ENCODE peak calls at places on chromosomes 1 and 21, in five cellular contexts. One of them, this sample, is unnamed.

GRCh38 chr1:183889095-183889494 is 84.2 kb downstream of the RGL1 start:
- DNase-seq in GM06990: no peak
- DNase-seq in glutamatergic neuron: no peak
- DNase-seq in cardiac muscle cell: no peak
- DNase-seq in BJ: no peak
- DNase-seq in this sample: no peak

GRCh38 chr1:210362526-210362925 is 33.8 kb downstream of the HHAT start:
- DNase-seq in BJ: no peak
- DNase-seq in cardiac muscle cell: no peak
- DNase-seq in glutamatergic neuron: no peak
- DNase-seq in GM06990: no peak
- DNase-seq in this sample: no peak

GRCh38 chr1:14842361-14842760 is 243.9 kb downstream of the KAZN start:
- DNase-seq in glutamatergic neuron: no peak
- DNase-seq in GM06990: no peak
- DNase-seq in BJ: no peak
- DNase-seq in cardiac muscle cell: no peak
- DNase-seq in this sample: no peak

GRCh38 chr1:24347159-24347931 is 28.2 kb downstream of the GRHL3 start:
- DNase-seq in cardiac muscle cell: no peak
- DNase-seq in GM06990: no peak
- DNase-seq in glutamatergic neuron: no peak
- DNase-seq in BJ: no peak
- DNase-seq in this sample: no peak

GRCh38 chr1:174818951-174819350 is 180.8 kb upstream of the CACYBP start:
- DNase-seq in GM06990: no peak
- DNase-seq in glutamatergic neuron: no peak
- DNase-seq in cardiac muscle cell: no peak
- DNase-seq in BJ: no peak
- DNase-seq in this sample: no peak

GRCh38 chr1:59046730-59047157 is 250.2 kb upstream of the FGGY start:
- DNase-seq in GM06990: peak; percentile 59
- DNase-seq in glutamatergic neuron: no peak
- DNase-seq in cardiac muscle cell: no peak
- DNase-seq in BJ: no peak
- DNase-seq in this sample: peak; percentile 69

GRCh38 chr1:159436469-159436868 is 3.1 kb upstream of the OR10J1 start:
- DNase-seq in BJ: no peak
- DNase-seq in GM06990: no peak
- DNase-seq in glutamatergic neuron: no peak
- DNase-seq in cardiac muscle cell: no peak
- DNase-seq in this sample: no peak

GRCh38 chr21:41141031-41141457 is 26.9 kb upstream of the BACE2 start:
- DNase-seq in cardiac muscle cell: no peak
- DNase-seq in GM06990: no peak
- DNase-seq in glutamatergic neuron: no peak
- DNase-seq in BJ: peak; percentile 84
- DNase-seq in this sample: no peak

GRCh38 chr1:173267453-173267945 is 60.4 kb upstream of the TNFSF4 start:
- DNase-seq in BJ: peak; percentile 68
- DNase-seq in glutamatergic neuron: no peak
- DNase-seq in cardiac muscle cell: no peak
- DNase-seq in GM06990: peak; percentile 24
- DNase-seq in this sample: no peak

GRCh38 chr1:23745515-23745914 is 2.2 kb downstream of the ELOA start:
- DNase-seq in GM06990: no peak
- DNase-seq in BJ: no peak
- DNase-seq in glutamatergic neuron: no peak
- DNase-seq in cardiac muscle cell: no peak
- DNase-seq in this sample: peak; percentile 77

GRCh38 chr1:110224240-110224995 is 14.3 kb downstream of the KCNC4 start:
- DNase-seq in GM06990: no peak
- DNase-seq in glutamatergic neuron: no peak
- DNase-seq in cardiac muscle cell: peak; percentile 12
- DNase-seq in BJ: no peak
- DNase-seq in this sample: no peak

GRCh38 chr1:186442651-186443114 is 18.2 kb downstream of the PDC start:
- DNase-seq in cardiac muscle cell: no peak
- DNase-seq in GM06990: no peak
- DNase-seq in glutamatergic neuron: no peak
- DNase-seq in BJ: no peak
- DNase-seq in this sample: no peak

GRCh38 chr1:1428174-1428573 is 7.1 kb upstream of the ANKRD65 start:
- DNase-seq in GM06990: no peak
- DNase-seq in BJ: no peak
- DNase-seq in glutamatergic neuron: no peak
- DNase-seq in cardiac muscle cell: no peak
- DNase-seq in this sample: no peak

GRCh38 chr1:179016694-179017382 is 8.9 kb upstream of the FAM20B start:
- DNase-seq in glutamatergic neuron: no peak
- DNase-seq in BJ: peak; percentile 84
- DNase-seq in GM06990: no peak
- DNase-seq in cardiac muscle cell: no peak
- DNase-seq in this sample: no peak

GRCh38 chr21:41879190-41879998 is at the start of gene PRDM15:
- DNase-seq in GM06990: peak; percentile 84
- DNase-seq in BJ: no peak
- DNase-seq in glutamatergic neuron: peak; percentile 94
- DNase-seq in cardiac muscle cell: peak; percentile 90
- DNase-seq in this sample: peak; percentile 89

GRCh38 chr21:25457411-25457810 is 149.9 kb downstream of the MRPL39 start:
- DNase-seq in BJ: peak; percentile 22
- DNase-seq in GM06990: peak; percentile 84
- DNase-seq in cardiac muscle cell: no peak
- DNase-seq in glutamatergic neuron: no peak
- DNase-seq in this sample: peak; percentile 29

GRCh38 chr1:165632152-165632469 is 1.1 kb downstream of the MGST3 start:
- DNase-seq in glutamatergic neuron: no peak
- DNase-seq in cardiac muscle cell: peak; percentile 11
- DNase-seq in BJ: no peak
- DNase-seq in GM06990: no peak
- DNase-seq in this sample: no peak

GRCh38 chr1:242011879-242012674 is 13.2 kb upstream of the MAP1LC3C start:
- DNase-seq in BJ: no peak
- DNase-seq in GM06990: no peak
- DNase-seq in glutamatergic neuron: no peak
- DNase-seq in cardiac muscle cell: no peak
- DNase-seq in this sample: no peak

GRCh38 chr1:3170566-3171453 is 101.8 kb downstream of the PRDM16 start:
- DNase-seq in glutamatergic neuron: no peak
- DNase-seq in cardiac muscle cell: peak; percentile 88
- DNase-seq in GM06990: no peak
- DNase-seq in BJ: no peak
- DNase-seq in this sample: no peak

GRCh38 chr1:6612641-6613360 is 730 bp upstream of the PHF13 start:
- DNase-seq in glutamatergic neuron: no peak
- DNase-seq in cardiac muscle cell: peak; percentile 58
- DNase-seq in GM06990: no peak
- DNase-seq in BJ: no peak
- DNase-seq in this sample: peak; percentile 84

GRCh38 chr1:150562384-150563339 is 13.5 kb downstream of the ADAMTSL4 start:
- DNase-seq in BJ: no peak
- DNase-seq in cardiac muscle cell: no peak
- DNase-seq in glutamatergic neuron: peak; percentile 22
- DNase-seq in GM06990: peak; percentile 80
- DNase-seq in this sample: peak; percentile 85

GRCh38 chr1:168811213-168811612 is 82.2 kb upstream of the DPT start:
- DNase-seq in glutamatergic neuron: no peak
- DNase-seq in BJ: no peak
- DNase-seq in GM06990: no peak
- DNase-seq in cardiac muscle cell: no peak
- DNase-seq in this sample: no peak

GRCh38 chr1:30268923-30269666 is 454.3 kb downstream of the MATN1 start:
- DNase-seq in BJ: no peak
- DNase-seq in GM06990: no peak
- DNase-seq in cardiac muscle cell: no peak
- DNase-seq in glutamatergic neuron: no peak
- DNase-seq in this sample: no peak

GRCh38 chr1:3578433-3578805 is 32.9 kb downstream of the MEGF6 start:
- DNase-seq in BJ: no peak
- DNase-seq in glutamatergic neuron: no peak
- DNase-seq in GM06990: no peak
- DNase-seq in cardiac muscle cell: no peak
- DNase-seq in this sample: no peak

GRCh38 chr21:42400525-42400924 is 3.2 kb upstream of the UBASH3A start:
- DNase-seq in cardiac muscle cell: no peak
- DNase-seq in GM06990: no peak
- DNase-seq in BJ: no peak
- DNase-seq in glutamatergic neuron: no peak
- DNase-seq in this sample: no peak

GRCh38 chr1:156692409-156692957 is 12.9 kb downstream of the CRABP2 start:
- DNase-seq in GM06990: no peak
- DNase-seq in glutamatergic neuron: no peak
- DNase-seq in BJ: no peak
- DNase-seq in cardiac muscle cell: no peak
- DNase-seq in this sample: no peak

GRCh38 chr1:33609739-33610138 is 137.3 kb downstream of the ZSCAN20 start:
- DNase-seq in BJ: no peak
- DNase-seq in cardiac muscle cell: no peak
- DNase-seq in GM06990: no peak
- DNase-seq in glutamatergic neuron: no peak
- DNase-seq in this sample: no peak

GRCh38 chr1:180631197-180631765 is 541 bp upstream of the XPR1 start:
- DNase-seq in cardiac muscle cell: no peak
- DNase-seq in glutamatergic neuron: no peak
- DNase-seq in BJ: no peak
- DNase-seq in GM06990: peak; percentile 44
- DNase-seq in this sample: peak; percentile 12

GRCh38 chr1:180630408-180631196 is 1.2 kb upstream of the XPR1 start:
- DNase-seq in GM06990: no peak
- DNase-seq in BJ: no peak
- DNase-seq in cardiac muscle cell: no peak
- DNase-seq in glutamatergic neuron: no peak
- DNase-seq in this sample: no peak

GRCh38 chr1:180633092-180634045 is 1.5 kb downstream of the XPR1 start:
- DNase-seq in BJ: no peak
- DNase-seq in GM06990: no peak
- DNase-seq in glutamatergic neuron: no peak
- DNase-seq in cardiac muscle cell: peak; percentile 32
- DNase-seq in this sample: no peak

GRCh38 chr1:180631766-180632325 is at the start of gene XPR1:
- DNase-seq in GM06990: peak; percentile 94
- DNase-seq in BJ: peak; percentile 89
- DNase-seq in glutamatergic neuron: peak; percentile 97
- DNase-seq in cardiac muscle cell: peak; percentile 99
- DNase-seq in this sample: peak; percentile 95

DNA sequence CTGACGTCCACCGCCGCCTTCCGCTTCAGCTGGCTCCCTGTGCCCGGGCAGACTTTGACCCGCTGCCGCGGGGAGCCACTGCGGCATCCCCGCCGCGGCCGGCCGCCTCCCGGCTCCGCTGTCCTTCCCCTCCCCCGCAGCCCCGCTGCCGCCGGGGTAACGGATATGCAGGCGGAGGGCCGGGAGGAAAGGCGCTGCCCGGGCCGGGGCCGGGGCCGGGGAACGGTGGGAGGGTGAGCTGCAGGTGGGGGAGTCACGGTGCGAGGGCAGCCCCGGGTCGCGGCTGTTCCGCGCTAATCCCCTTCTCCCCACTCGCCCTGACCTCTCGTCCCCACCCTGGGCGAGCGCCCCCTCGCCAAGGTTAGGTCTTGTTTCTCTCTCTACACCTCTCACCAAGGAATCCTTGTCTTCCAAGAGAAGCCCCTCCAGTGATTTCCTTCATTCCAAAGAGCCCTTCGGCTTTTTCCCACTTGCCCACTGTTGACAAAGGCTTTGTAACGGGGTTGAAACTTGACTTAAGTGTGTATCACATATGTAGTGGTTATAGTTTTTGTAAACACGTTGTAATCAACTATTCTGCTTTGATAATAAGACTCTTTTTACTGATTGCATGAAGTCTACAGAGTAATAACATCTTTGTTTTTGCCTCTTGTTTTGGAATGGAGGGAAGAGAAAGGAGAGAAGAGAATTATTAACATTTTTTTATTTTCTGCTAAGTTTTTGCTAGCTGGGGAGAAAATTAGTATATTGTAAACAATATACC is 685 bp downstream of the XPR1 start:
- DNase-seq in cardiac muscle cell: peak; percentile 74
- DNase-seq in GM06990: no peak
- DNase-seq in glutamatergic neuron: peak; percentile 74
- DNase-seq in BJ: no peak
- DNase-seq in this sample: peak; percentile 77
- TF ChIP-seq CTCF in cardiac muscle cell: peak; percentile 34
- TF ChIP-seq CTCF in GM06990: peak; percentile 46
- TF ChIP-seq CTCF in glutamatergic neuron: no peak
- TF ChIP-seq CTCF in BJ: peak; percentile 39
- TF ChIP-seq CTCF in this sample: peak; percentile 14

GRCh38 chr21:44836666-44837471 is 19.0 kb upstream of the SUMO3 start:
- DNase-seq in BJ: no peak
- DNase-seq in glutamatergic neuron: peak; percentile 71
- DNase-seq in cardiac muscle cell: peak; percentile 41
- DNase-seq in GM06990: no peak
- DNase-seq in this sample: no peak
- TF ChIP-seq CTCF in BJ: no peak
- TF ChIP-seq CTCF in glutamatergic neuron: no peak
- TF ChIP-seq CTCF in cardiac muscle cell: no peak
- TF ChIP-seq CTCF in GM06990: no peak
- TF ChIP-seq CTCF in this sample: no peak

GRCh38 chr1:232627645-232628334 is 2.1 kb downstream of the SIPA1L2 start:
- DNase-seq in BJ: no peak
- DNase-seq in GM06990: peak; percentile 6
- DNase-seq in glutamatergic neuron: no peak
- DNase-seq in cardiac muscle cell: peak; percentile 42
- DNase-seq in this sample: no peak
- TF ChIP-seq CTCF in BJ: peak; percentile 34
- TF ChIP-seq CTCF in GM06990: peak; percentile 15
- TF ChIP-seq CTCF in glutamatergic neuron: peak; percentile 61
- TF ChIP-seq CTCF in cardiac muscle cell: peak; percentile 25
- TF ChIP-seq CTCF in this sample: no peak

GRCh38 chr1:57340361-57341192 is 83.3 kb downstream of the DAB1 start:
- DNase-seq in BJ: no peak
- DNase-seq in cardiac muscle cell: peak; percentile 60
- DNase-seq in glutamatergic neuron: peak; percentile 27
- DNase-seq in GM06990: no peak
- DNase-seq in this sample: no peak
- TF ChIP-seq CTCF in BJ: no peak
- TF ChIP-seq CTCF in cardiac muscle cell: no peak
- TF ChIP-seq CTCF in glutamatergic neuron: no peak
- TF ChIP-seq CTCF in GM06990: no peak
- TF ChIP-seq CTCF in this sample: no peak